ENCODE peak calls at places on chromosomes 7 and 10, in ten cellular contexts. A is hepatocyte; G is IMR-90; M is cardiac muscle cell; O is mammary epithelial cell; V is A549; Y is fibroblast of lung; U is naive thymus-derived CD4-positive, alpha-beta T cell; J is HCT116; Z is body of pancreas. P is an unnamed sample.

GRCh38 chr10:109920011-109920410 is 3.3 kb downstream of the XPNPEP1 start:
- DNase-seq in A (no peak), G (no peak), M (no peak), O (no peak), V (no peak), Y (no peak), U (no peak), J (no peak), Z (no peak), P (no peak)

GRCh38 chr10:71522438-71523144 is 125.9 kb downstream of the CDH23 start:
- DNase-seq in A (no peak), G (no peak), M (no peak), O (no peak), V (no peak), Y (no peak), U (no peak), J (no peak), Z (no peak), P (no peak)

GRCh38 chr7:118072893-118073674 is 110.9 kb upstream of the LSM8 start:
- DNase-seq in A (no peak), G (no peak), M (no peak), O (peak; percentile 91), V (no peak), Y (no peak), U (no peak), J (no peak), Z (no peak), P (no peak)

GRCh38 chr7:24756989-24757798 is at the start of gene GSDME:
- DNase-seq in A (peak; percentile 90), G (peak; percentile 59), M (peak; percentile 75), O (peak; percentile 70), V (peak; percentile 64), Y (peak; percentile 71), U (no peak), J (no peak), Z (peak; percentile 44), P (peak; percentile 50)

GRCh38 chr10:133445268-133445732 is 8.4 kb upstream of the SCART1 start:
- DNase-seq in A (no peak), G (no peak), M (no peak), O (no peak), V (no peak), Y (no peak), U (no peak), J (no peak), Z (no peak), P (no peak)

GRCh38 chr7:25802473-25802872 is 349.5 kb upstream of the NFE2L3 start:
- DNase-seq in A (no peak), G (no peak), M (no peak), O (no peak), V (no peak), Y (no peak), U (no peak), J (no peak), Z (no peak), P (no peak)

GRCh38 chr10:51117053-51117660 is 42.9 kb downstream of the PRKG1 start:
- DNase-seq in A (no peak), G (peak; percentile 13), M (no peak), O (no peak), V (no peak), Y (peak; percentile 37), U (no peak), J (no peak), Z (no peak), P (no peak)

GRCh38 chr7:70512719-70513118 is 619.2 kb upstream of the GALNT17 start:
- DNase-seq in A (no peak), G (no peak), M (peak; percentile 43), O (no peak), V (no peak), Y (no peak), U (no peak), J (no peak), Z (no peak), P (no peak)

GRCh38 chr7:519974-520458 is 370 bp upstream of the PDGFA start:
- DNase-seq in A (peak; percentile 83), G (peak; percentile 36), M (peak; percentile 75), O (peak; percentile 74), V (peak; percentile 63), Y (peak; percentile 45), U (no peak), J (no peak), Z (peak; percentile 73), P (no peak)

GRCh38 chr10:72720814-72721665 is 29.1 kb downstream of the MCU start:
- DNase-seq in A (no peak), G (peak; percentile 61), M (no peak), O (peak; percentile 17), V (no peak), Y (no peak), U (no peak), J (no peak), Z (no peak), P (no peak)

GRCh38 chr7:87456247-87456646 is 19.2 kb downstream of the ABCB4 start:
- DNase-seq in A (no peak), G (no peak), M (no peak), O (no peak), V (no peak), Y (no peak), U (no peak), J (no peak), Z (no peak), P (no peak)

GRCh38 chr10:72661436-72661835 is 30.5 kb upstream of the MCU start:
- DNase-seq in A (peak; percentile 27), G (no peak), M (no peak), O (no peak), V (no peak), Y (no peak), U (no peak), J (no peak), Z (no peak), P (no peak)

GRCh38 chr10:132520147-132520811 is 17.3 kb upstream of the INPP5A start:
- DNase-seq in A (peak; percentile 74), G (peak; percentile 57), M (peak; percentile 80), O (no peak), V (no peak), Y (peak; percentile 71), U (no peak), J (no peak), Z (peak; percentile 13), P (no peak)

DNA sequence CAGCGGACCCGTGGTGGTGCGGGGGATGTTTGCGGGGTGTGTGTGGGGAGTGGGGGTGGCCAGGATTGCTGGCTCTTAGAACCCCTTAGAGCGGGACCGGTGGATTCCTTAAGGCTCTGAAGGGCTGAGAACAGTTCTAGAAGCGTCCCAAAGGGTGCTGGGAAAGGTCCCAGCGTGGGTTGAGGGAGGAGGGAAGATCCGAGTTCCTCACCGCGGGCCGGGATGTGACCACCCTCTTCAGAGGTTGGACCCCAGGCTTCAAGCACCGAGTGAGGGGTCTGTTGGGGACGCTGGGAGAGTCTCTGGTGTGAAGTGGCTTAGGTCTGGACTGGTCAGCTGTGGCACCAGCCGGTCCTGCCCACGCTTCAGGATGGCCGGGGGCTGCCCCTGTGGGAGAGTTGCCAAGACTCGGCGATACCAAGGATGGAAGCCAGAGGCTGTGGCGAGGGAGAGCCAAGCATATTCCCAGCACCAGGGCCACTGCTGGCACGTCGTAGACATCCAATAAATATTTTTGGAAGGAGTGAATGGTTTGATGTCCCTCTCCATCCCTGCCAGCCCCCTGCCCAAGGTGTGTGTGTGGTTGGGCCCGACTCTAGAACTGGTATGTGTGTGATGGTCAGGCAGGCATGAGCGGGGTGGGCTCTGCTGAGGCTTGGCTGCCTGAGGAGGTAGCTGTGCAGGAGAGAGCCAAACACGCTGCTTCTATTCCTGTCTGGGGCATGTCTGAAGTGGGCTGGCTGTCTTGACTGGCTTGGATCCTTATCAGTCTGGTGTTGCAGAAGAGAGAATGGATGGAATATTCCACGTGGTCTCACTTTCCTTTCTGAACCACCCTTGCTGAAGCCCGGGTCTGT is 19.2 kb downstream of the ZNF775 start:
- DNase-seq in A (no peak), G (no peak), M (peak; percentile 54), O (no peak), V (no peak), Y (no peak), U (no peak), J (no peak), Z (no peak), P (no peak)
- H3K4me1 ChIP-seq in A (peaks cover 15% of the 10 kb centered on the region), G (peaks cover 7% of the 10 kb centered on the region), M (peaks cover 19% of the 10 kb centered on the region), O (peaks cover 24% of the 10 kb centered on the region), V (peaks cover 23% of the 10 kb centered on the region), Y (peaks cover 2% of the 10 kb centered on the region), U (no peaks in the 10 kb centered on the region), J (peaks cover 24% of the 10 kb centered on the region), Z (peaks cover 26% of the 10 kb centered on the region), P (peaks cover 24% of the 10 kb centered on the region)

GRCh38 chr10:62238880-62239279 is 29.8 kb downstream of the RTKN2 start:
- DNase-seq in A (no peak), G (no peak), M (no peak), O (no peak), V (no peak), Y (no peak), U (no peak), J (no peak), Z (no peak), P (no peak)

GRCh38 chr10:62244785-62245595 is 23.7 kb downstream of the RTKN2 start:
- DNase-seq in A (peak; percentile 77), G (peak; percentile 83), M (peak; percentile 72), O (peak; percentile 70), V (no peak), Y (peak; percentile 87), U (peak; percentile 50), J (peak; percentile 53), Z (peak; percentile 16), P (no peak)

GRCh38 chr10:62244088-62244487 is 24.6 kb downstream of the RTKN2 start:
- DNase-seq in A (no peak), G (no peak), M (no peak), O (no peak), V (no peak), Y (no peak), U (no peak), J (no peak), Z (no peak), P (no peak)

GRCh38 chr10:62239994-62240393 is 28.6 kb downstream of the RTKN2 start:
- DNase-seq in A (no peak), G (no peak), M (no peak), O (no peak), V (no peak), Y (no peak), U (no peak), J (no peak), Z (no peak), P (no peak)

GRCh38 chr10:62243647-62243997 is 25.0 kb downstream of the RTKN2 start:
- DNase-seq in A (no peak), G (no peak), M (no peak), O (no peak), V (no peak), Y (no peak), U (no peak), J (no peak), Z (no peak), P (no peak)
- H3K4me3 ChIP-seq in A (no peak overlapping the region), G (peak overlapping the region; percentile 50), M (no peak overlapping the region), O (peak overlapping the region; percentile 69), V (peak overlapping the region; percentile 16), Y (peak overlapping the region; percentile 11), U (no peak overlapping the region), J (no peak overlapping the region), Z (no peak overlapping the region), P (no peak overlapping the region)

GRCh38 chr10:86956195-86956840 is 1.1 kb downstream of the MMRN2 start:
- DNase-seq in A (no peak), G (no peak), M (no peak), O (no peak), V (no peak), Y (no peak), U (no peak), J (no peak), Z (no peak), P (no peak)
- H3K4me1 ChIP-seq in A (peaks cover 35% of the 10 kb centered on the region), G (peaks cover 21% of the 10 kb centered on the region), M (peaks cover 41% of the 10 kb centered on the region), O (peaks cover 47% of the 10 kb centered on the region), V (peaks cover 52% of the 10 kb centered on the region), Y (peaks cover 20% of the 10 kb centered on the region), U (peaks cover 8% of the 10 kb centered on the region), J (peaks cover 70% of the 10 kb centered on the region), Z (peaks cover 21% of the 10 kb centered on the region), P (peaks cover 58% of the 10 kb centered on the region)

GRCh38 chr7:135664046-135664589 is 1.8 kb downstream of the STMP1 start:
- DNase-seq in A (no peak), G (peak; percentile 72), M (no peak), O (peak; percentile 61), V (no peak), Y (peak; percentile 47), U (no peak), J (no peak), Z (no peak), P (no peak)
- H3K4me3 ChIP-seq in A (no peak overlapping the region), G (no peak overlapping the region), M (no peak overlapping the region), O (no peak overlapping the region), V (peak overlapping the region; percentile 85), Y (no peak overlapping the region), U (no peak overlapping the region), J (peak overlapping the region; percentile 90), Z (no peak overlapping the region), P (no peak overlapping the region)

P was measured in NT2/D1.